ENCODE peak calls at places on chromosome 10, in seven cellular contexts. Z is suprapubic skin, L is stomach, B is SK-N-SH, S is A549, H is transverse colon, A is sigmoid colon. T is an unnamed sample.

GRCh38 chr10:97596101-97597055 is 6.9 kb downstream of the C10orf62 start:
- DNase-seq in H (no peak), S (peak; percentile 68), A (peak; percentile 89), Z (no peak), B (peak; percentile 29), L (no peak), T (no peak)

GRCh38 chr10:66259836-66260235 is 666.0 kb upstream of the LRRTM3 start:
- DNase-seq in H (no peak), Z (no peak), L (no peak), S (no peak), A (no peak), B (no peak), T (no peak)

GRCh38 chr10:65340340-65340739 is 1585.5 kb upstream of the LRRTM3 start:
- DNase-seq in S (no peak), A (no peak), Z (no peak), L (no peak), H (no peak), B (no peak), T (no peak)

GRCh38 chr10:30704016-30704600 is 74.6 kb upstream of the LYZL2 start:
- DNase-seq in A (no peak), Z (no peak), B (no peak), H (no peak), L (no peak), S (no peak), T (no peak)

GRCh38 chr10:20004087-20004523 is 187.9 kb downstream of the PLXDC2 start:
- DNase-seq in Z (no peak), A (peak; percentile 74), L (no peak), H (peak; percentile 28), S (no peak), B (peak; percentile 4), T (no peak)

GRCh38 chr10:129531195-129531968 is 64.3 kb downstream of the MGMT start:
- DNase-seq in H (no peak), A (no peak), S (no peak), L (no peak), B (no peak), Z (no peak), T (no peak)

GRCh38 chr10:71068811-71069411 is 143.5 kb upstream of the UNC5B start:
- DNase-seq in Z (no peak), A (no peak), L (no peak), B (peak; percentile 63), H (no peak), S (peak; percentile 20), T (no peak)

GRCh38 chr10:71878327-71879034 is 27.4 kb upstream of the PSAP start:
- DNase-seq in A (no peak), B (no peak), H (no peak), S (no peak), Z (no peak), L (no peak), T (no peak)

GRCh38 chr10:639751-640672 is 49.5 kb downstream of the DIP2C start:
- DNase-seq in B (no peak), L (no peak), Z (peak; percentile 57), S (no peak), A (peak; percentile 66), H (no peak), T (no peak)

GRCh38 chr10:50325449-50326188 is 74.3 kb upstream of the ASAH2 start:
- DNase-seq in H (peak; percentile 22), S (peak; percentile 18), Z (peak; percentile 79), L (peak; percentile 52), A (peak; percentile 86), B (no peak), T (no peak)

DNA sequence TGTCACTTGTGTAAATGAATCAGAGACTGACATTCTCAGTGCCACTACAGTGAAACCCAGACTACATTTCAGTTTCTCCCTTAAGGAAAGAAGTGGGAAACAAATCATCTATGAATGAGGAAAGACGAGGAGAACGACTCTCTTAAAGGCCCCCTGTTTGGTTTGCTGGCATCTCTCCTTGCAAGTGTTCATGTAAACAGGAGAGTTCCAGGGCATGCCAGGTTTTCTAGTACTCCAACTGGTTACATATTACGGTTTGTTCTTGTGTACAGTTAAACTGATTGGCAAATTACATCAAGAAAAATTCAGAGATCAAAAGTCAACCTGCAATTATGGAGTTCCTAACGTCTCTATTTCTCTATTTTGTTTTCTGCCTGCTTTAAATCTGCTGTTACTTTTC is 654.7 kb downstream of the SH2D4B start:
- DNase-seq in S (no peak), L (no peak), H (no peak), Z (no peak), A (no peak), B (no peak), T (no peak)
- TF ChIP-seq EP300 in S (no peak), L (no peak), H (no peak), Z (no peak), A (no peak), B (no peak), T (no peak)

DNA sequence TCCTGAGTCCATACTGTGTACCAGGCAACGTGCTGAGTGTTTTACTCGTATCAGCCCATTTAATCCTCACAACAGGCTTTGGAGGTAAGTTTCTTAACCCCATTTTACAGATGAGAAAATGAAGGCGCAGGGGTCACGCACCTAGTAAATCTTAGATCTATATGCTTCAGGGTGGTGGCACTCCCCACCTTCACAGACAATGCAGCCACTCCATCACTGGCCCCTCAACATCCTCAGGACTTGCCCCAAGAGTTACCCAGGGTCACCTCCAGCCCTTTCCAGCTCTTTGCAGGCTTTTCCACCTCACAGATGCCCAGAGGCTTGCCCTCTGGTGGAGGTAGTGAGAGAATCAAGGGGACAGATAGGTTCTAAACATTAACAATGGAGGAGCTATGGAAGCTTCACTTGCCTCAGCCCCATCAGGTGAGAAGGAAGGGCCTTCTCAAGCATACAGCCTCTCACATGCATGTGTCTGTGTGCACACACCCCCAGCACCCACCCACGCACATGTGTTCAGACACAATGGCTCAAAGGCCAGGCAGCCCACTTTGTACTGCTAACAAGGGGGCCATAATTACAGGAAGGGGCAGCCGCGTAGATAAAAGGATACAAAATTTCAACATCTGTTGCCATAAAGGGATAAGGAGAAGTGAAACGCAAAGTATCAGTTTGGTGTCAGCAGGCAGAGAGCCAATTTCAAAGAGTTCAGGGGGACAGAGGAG is 29.1 kb downstream of the DPCD start:
- DNase-seq in Z (no peak), A (peak; percentile 35), S (peak; percentile 24), B (peak; percentile 52), L (no peak), H (no peak), T (no peak)
- TF ChIP-seq CTCF in Z (no peak), A (no peak), S (no peak), B (no peak), L (no peak), H (no peak), T (no peak)

GRCh38 chr10:5293691-5294550 is 70.8 kb upstream of the UCN3 start:
- DNase-seq in Z (no peak), S (peak; percentile 77), B (peak; percentile 45), A (no peak), H (peak; percentile 75), L (peak; percentile 76), T (peak; percentile 85)
- H3K4me3 ChIP-seq in Z (no peak overlapping the region), S (no peak overlapping the region), B (no peak overlapping the region), A (no peak overlapping the region), H (no peak overlapping the region), L (no peak overlapping the region), T (no peak overlapping the region)

DNA sequence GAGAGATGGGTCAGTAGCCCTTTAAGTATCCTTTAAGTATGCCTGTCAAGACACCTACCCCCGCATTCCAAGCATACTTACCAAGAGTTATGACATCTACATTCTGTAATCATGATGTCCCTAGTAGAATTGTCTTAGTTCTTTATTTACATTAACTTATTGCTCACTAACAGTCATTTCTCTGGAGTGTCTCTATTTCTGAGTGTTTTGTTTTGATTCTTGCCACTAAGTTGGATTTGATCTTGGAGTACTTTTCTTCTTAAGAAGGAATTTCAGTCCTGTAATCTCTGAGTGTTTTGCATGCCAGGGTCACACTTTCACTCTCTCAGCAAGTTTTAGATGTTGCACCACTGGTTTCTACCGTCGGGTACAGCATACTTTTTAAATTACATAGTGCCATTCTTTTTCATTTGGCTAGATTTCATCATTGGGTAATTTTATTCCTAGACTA is 1053.9 kb downstream of the KCNMA1 start:
- DNase-seq in Z (no peak), S (peak; percentile 38), L (no peak), B (no peak), H (no peak), A (no peak), T (no peak)
- TF ChIP-seq EP300 in Z (no peak), S (peak; percentile 53), L (no peak), B (peak; percentile 17), H (no peak), A (no peak), T (no peak)

DNA sequence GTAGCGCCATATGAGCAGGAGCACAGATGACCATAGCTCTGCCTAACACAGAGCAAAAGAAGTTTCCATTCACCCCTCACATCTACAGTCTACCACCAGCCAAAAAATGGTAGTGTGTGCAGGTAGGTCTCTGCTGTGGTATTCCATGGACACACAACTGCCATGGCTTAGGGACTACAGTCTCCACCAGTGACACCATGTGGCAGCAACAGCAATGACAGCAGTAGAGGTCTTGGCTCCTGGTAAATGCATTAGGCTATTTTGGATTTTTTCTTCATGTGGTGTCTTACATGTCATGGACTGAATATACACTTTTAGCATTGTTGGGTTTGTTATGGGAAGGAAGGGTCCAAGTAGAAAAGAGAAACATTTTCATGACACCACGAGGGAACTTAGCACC is 70.1 kb upstream of the CABCOCO1 start:
- DNase-seq in Z (no peak), A (no peak), S (peak; percentile 2), B (no peak), L (peak; percentile 25), H (no peak), T (no peak)
- TF ChIP-seq CTCF in Z (no peak), A (no peak), S (no peak), B (peak; percentile 41), L (no peak), H (no peak), T (no peak)